ENCODE peak calls at places on chromosomes 11 and 22, in six cellular contexts. C is dorsolateral prefrontal cortex; Y is nephron progenitor cell; R is activated naive CD8-positive, alpha-beta T cell treated with anti-CD3 and anti-CD28 coated beads, Interleukin-2, amount 10 ng/mL, durations not matched to agents 7 days and 5 days; S is iris pigment epithelial cell; V is sigmoid colon. A is an unnamed sample.

GRCh38 chr11:105144887-105145286 is 5.3 kb upstream of the CARD18 start:
- DNase-seq in Y (no peak), V (no peak), S (peak; percentile 82), R (no peak), C (no peak), A (no peak)

GRCh38 chr11:17412488-17413180 is 24.2 kb upstream of the KCNJ11 start:
- DNase-seq in S (no peak), C (no peak), R (no peak), V (no peak), Y (no peak), A (no peak)

GRCh38 chr11:118819687-118820086 is 28.7 kb upstream of the DDX6 start:
- DNase-seq in C (no peak), S (no peak), V (no peak), R (no peak), Y (no peak), A (no peak)

GRCh38 chr11:110034816-110035215 is 58.4 kb upstream of the ZC3H12C start:
- DNase-seq in C (no peak), V (no peak), S (no peak), R (no peak), Y (no peak), A (no peak)

GRCh38 chr11:124988063-124988462 is 34.1 kb downstream of the CCDC15 start:
- DNase-seq in Y (no peak), C (no peak), V (no peak), R (no peak), S (no peak), A (no peak)

GRCh38 chr11:91596111-91596510 is 628.5 kb upstream of the FAT3 start:
- DNase-seq in Y (no peak), V (no peak), R (no peak), S (no peak), C (no peak), A (no peak)

GRCh38 chr11:60767388-60767811 is 10.7 kb downstream of the MS4A15 start:
- DNase-seq in V (no peak), S (no peak), R (peak; percentile 49), Y (peak; percentile 55), C (no peak), A (no peak)

GRCh38 chr22:20084547-20085413 is 4.7 kb downstream of the DGCR8 start:
- DNase-seq in C (no peak), Y (peak; percentile 65), V (no peak), S (no peak), R (no peak), A (no peak)

GRCh38 chr11:134626032-134626431 is 214.0 kb upstream of the B3GAT1 start:
- DNase-seq in Y (no peak), C (no peak), V (no peak), R (no peak), S (no peak), A (no peak)

GRCh38 chr22:27730649-27731433 is 70.7 kb downstream of the MN1 start:
- DNase-seq in R (no peak), C (no peak), S (no peak), V (peak; percentile 25), Y (peak; percentile 22), A (no peak)

GRCh38 chr11:48095779-48096470 is 115.6 kb downstream of the PTPRJ start:
- DNase-seq in V (no peak), Y (no peak), S (peak; percentile 48), R (no peak), C (no peak), A (no peak)

GRCh38 chr11:65180877-65181568 is 705 bp upstream of the CAPN1 start:
- DNase-seq in Y (peak; percentile 90), R (peak; percentile 77), V (peak; percentile 82), S (peak; percentile 62), C (no peak), A (peak; percentile 49)

GRCh38 chr11:119222308-119222707 is 16.2 kb downstream of the CBL start:
- DNase-seq in S (peak; percentile 65), R (no peak), Y (no peak), V (no peak), C (no peak), A (no peak)

GRCh38 chr22:19832476-19833108 is 22.1 kb downstream of the GNB1L start:
- DNase-seq in V (no peak), R (no peak), S (no peak), Y (no peak), C (peak; percentile 19), A (no peak)

GRCh38 chr11:119729581-119730346 is 764 bp upstream of the NECTIN1 start:
- DNase-seq in Y (no peak), R (no peak), C (peak; percentile 56), S (peak; percentile 57), V (peak; percentile 81), A (no peak)

GRCh38 chr22:34105461-34106062 is 185.3 kb upstream of the LARGE1 start:
- DNase-seq in R (peak; percentile 23), C (peak; percentile 50), V (peak; percentile 76), S (peak; percentile 3), Y (peak; percentile 83), A (no peak)

GRCh38 chr11:68928481-68928880 is 24.8 kb downstream of the IGHMBP2 start:
- DNase-seq in R (no peak), V (no peak), Y (no peak), C (no peak), S (no peak), A (no peak)

GRCh38 chr11:119155733-119156492 is 7.1 kb downstream of the ABCG4 start:
- DNase-seq in S (no peak), C (no peak), V (no peak), Y (peak; percentile 48), R (no peak), A (no peak)

GRCh38 chr11:128036556-128037093 is 550.7 kb downstream of the ETS1 start:
- DNase-seq in R (no peak), S (no peak), C (no peak), Y (no peak), V (no peak), A (no peak)

GRCh38 chr11:68965901-68966868 is 14.6 kb downstream of the MRGPRD start:
- DNase-seq in Y (no peak), R (no peak), C (peak; percentile 6), S (no peak), V (peak; percentile 57), A (no peak)

GRCh38 chr11:130456276-130456675 is 7.8 kb downstream of the ADAMTS15 start:
- DNase-seq in V (no peak), Y (no peak), C (no peak), R (no peak), S (no peak), A (no peak)

GRCh38 chr11:12249590-12250260 is 127.6 kb upstream of the PARVA start:
- DNase-seq in S (no peak), V (peak; percentile 82), Y (no peak), R (no peak), C (no peak), A (no peak)

GRCh38 chr11:1869427-1870325 is 16.8 kb downstream of the LSP1 start:
- DNase-seq in S (no peak), V (no peak), R (no peak), C (no peak), Y (no peak), A (no peak)

GRCh38 chr11:61907871-61908729 is 9.3 kb downstream of the RAB3IL1 start:
- DNase-seq in C (no peak), R (no peak), S (no peak), Y (no peak), V (no peak), A (no peak)

GRCh38 chr11:11620966-11621880 is 582 bp downstream of the GALNT18 start:
- DNase-seq in S (peak; percentile 9), C (peak; percentile 56), V (peak; percentile 78), R (peak; percentile 53), Y (peak; percentile 36), A (peak; percentile 3)

GRCh38 chr11:134755535-134755934 is 343.5 kb upstream of the B3GAT1 start:
- DNase-seq in C (no peak), V (no peak), Y (no peak), S (no peak), R (no peak), A (no peak)

GRCh38 chr11:77101043-77101537 is 1.6 kb upstream of the OMP start:
- DNase-seq in C (no peak), V (no peak), R (no peak), S (peak; percentile 48), Y (no peak), A (no peak)

GRCh38 chr11:11620251-11620965 is 1.4 kb downstream of the GALNT18 start:
- DNase-seq in S (no peak), C (no peak), V (peak; percentile 78), R (peak; percentile 38), Y (peak; percentile 66), A (no peak)

GRCh38 chr11:70755410-70756158 is 357.3 kb downstream of the CTTN start:
- DNase-seq in V (peak; percentile 82), Y (peak; percentile 87), S (peak; percentile 51), C (peak; percentile 86), R (peak; percentile 77), A (peak; percentile 55)

GRCh38 chr11:44727373-44728084 is 767 bp downstream of the TSPAN18 start:
- DNase-seq in C (peak; percentile 67), Y (peak; percentile 93), S (peak; percentile 59), V (peak; percentile 93), R (peak; percentile 85), A (peak; percentile 82)

GRCh38 chr11:61362542-61362875 is 335 bp downstream of the TMEM138 start:
- DNase-seq in V (no peak), R (no peak), C (no peak), Y (peak; percentile 14), S (peak; percentile 76), A (peak; percentile 8)

GRCh38 chr11:30873924-30874323 is 287.8 kb upstream of the MPPED2 start:
- DNase-seq in Y (no peak), S (no peak), V (no peak), R (no peak), C (no peak), A (no peak)

GRCh38 chr11:122494171-122494570 is 161.4 kb upstream of the UBASH3B start:
- DNase-seq in V (no peak), R (no peak), Y (no peak), S (no peak), C (no peak), A (no peak)

GRCh38 chr11:120186799-120187591 is 23.8 kb upstream of the OAF start:
- DNase-seq in S (no peak), C (peak; percentile 46), V (peak; percentile 74), Y (no peak), R (peak; percentile 11), A (no peak)

GRCh38 chr11:102012946-102013345 is 34.3 kb upstream of the CFAP300 start:
- DNase-seq in V (no peak), C (no peak), S (peak; percentile 28), R (no peak), Y (no peak), A (no peak)

GRCh38 chr11:59144096-59144495 is 1.4 kb downstream of the FAM111A start:
- DNase-seq in C (no peak), S (no peak), V (no peak), Y (no peak), R (no peak), A (no peak)

GRCh38 chr11:102950622-102951081 is 4.9 kb downstream of the MMP13 start:
- DNase-seq in Y (no peak), S (peak; percentile 28), V (no peak), R (no peak), C (no peak), A (no peak)

GRCh38 chr22:36323182-36323854 is 64.4 kb downstream of the MYH9 start:
- DNase-seq in R (no peak), S (peak; percentile 67), C (peak; percentile 64), Y (no peak), V (peak; percentile 97), A (no peak)

GRCh38 chr11:116687458-116688201 is 85.2 kb downstream of the BUD13 start:
- DNase-seq in S (no peak), R (no peak), V (peak; percentile 48), C (no peak), Y (no peak), A (no peak)

GRCh38 chr11:110097459-110098012 is 4.3 kb downstream of the ZC3H12C start:
- DNase-seq in R (no peak), V (no peak), Y (no peak), C (no peak), S (peak; percentile 60), A (no peak)

A was measured in stimulated activated effector memory CD8-positive, alpha-beta T cell treated with anti-CD3 and anti-CD28 coated beads, Interleukin-12 subunit alpha, Interleukin-12 subunit beta, amount 100 ng/mL, for 72 hours.